ENCODE peak calls at places on chromosomes 2 and 18, in four cellular contexts. H, W, K and T are unnamed samples.

GRCh38 chr2:232563580-232563979 is 13.1 kb downstream of the EIF4E2 start:
- DNase-seq in H (no peak), W (no peak), K (no peak), T (no peak)

GRCh38 chr2:69149631-69150215 is 136.7 kb downstream of the ANTXR1 start:
- DNase-seq in H (no peak), W (no peak), K (peak), T (no peak)

GRCh38 chr2:240327566-240327965 is 107.9 kb upstream of the GPC1 start:
- DNase-seq in H (no peak), W (no peak), K (no peak), T (no peak)

GRCh38 chr2:127305985-127306585 is 12.1 kb upstream of the ERCC3 start:
- DNase-seq in H (no peak), W (no peak), K (no peak), T (no peak)

GRCh38 chr2:9885036-9885684 is 41.9 kb downstream of the TAF1B start:
- DNase-seq in H (no peak), W (no peak), K (no peak), T (no peak)

GRCh38 chr2:47008381-47009280 is 93.0 kb upstream of the MCFD2 start:
- DNase-seq in H (peak), W (no peak), K (no peak), T (no peak)

GRCh38 chr2:23528690-23529089 is 143.7 kb downstream of the KLHL29 start:
- DNase-seq in H (no peak), W (no peak), K (no peak), T (no peak)

GRCh38 chr18:10473152-10473551 is 18.7 kb downstream of the APCDD1 start:
- DNase-seq in H (no peak), W (no peak), K (no peak), T (no peak)

GRCh38 chr2:112960230-112960825 is 17.5 kb upstream of the IL36G start:
- DNase-seq in H (no peak), W (no peak), K (no peak), T (peak)

GRCh38 chr2:136783856-136784255 is 18.5 kb downstream of the THSD7B start:
- DNase-seq in H (no peak), W (no peak), K (no peak), T (no peak)

GRCh38 chr2:152627010-152627957 is 90.0 kb downstream of the PRPF40A start:
- DNase-seq in H (no peak), W (no peak), K (no peak), T (peak)

GRCh38 chr2:120385355-120386127 is 39.6 kb downstream of the INHBB start:
- DNase-seq in H (no peak), W (no peak), K (no peak), T (no peak)

GRCh38 chr2:231642631-231643493 is 50.2 kb downstream of the TEX44 start:
- DNase-seq in H (peak), W (peak), K (no peak), T (peak)

GRCh38 chr2:57862153-57862552 is 184.5 kb upstream of the VRK2 start:
- DNase-seq in H (no peak), W (no peak), K (no peak), T (no peak)

DNA sequence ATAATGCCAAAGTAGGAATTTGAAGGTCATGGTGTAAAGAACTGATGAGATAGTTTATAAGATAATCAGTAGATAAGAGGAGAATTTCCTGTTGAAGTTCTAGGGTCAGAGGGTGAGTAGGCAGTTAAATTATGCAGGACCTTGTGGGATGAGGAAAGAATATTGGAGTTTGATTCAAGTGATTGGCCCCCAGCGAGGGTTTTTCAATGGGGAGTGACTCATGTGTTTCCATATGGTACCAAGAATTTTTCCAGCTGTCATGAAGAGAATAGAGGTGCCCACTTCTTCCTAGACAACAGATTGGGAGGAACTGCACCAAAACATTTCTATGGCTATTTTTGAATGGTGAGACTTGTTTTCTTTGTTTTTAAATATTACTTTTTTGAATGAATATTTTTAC is 940.2 kb upstream of the ZEB2 start:
- DNase-seq in H (no peak), W (no peak), K (no peak), T (no peak)
- TF ChIP-seq HDAC6 in H (no peak), W (no peak), K (no peak), T (no peak)

GRCh38 chr2:216608525-216608924 is 24.7 kb upstream of the IGFBP2 start:
- DNase-seq in H (no peak), W (no peak), K (no peak), T (no peak)

GRCh38 chr2:216604458-216604857 is 28.8 kb upstream of the IGFBP2 start:
- DNase-seq in H (no peak), W (no peak), K (no peak), T (no peak)

GRCh38 chr2:216603884-216604245 is 29.4 kb upstream of the IGFBP2 start:
- DNase-seq in H (no peak), W (no peak), K (no peak), T (no peak)

GRCh38 chr2:216603010-216603883 is 30.0 kb upstream of the IGFBP2 start:
- DNase-seq in H (no peak), W (no peak), K (no peak), T (no peak)

GRCh38 chr2:216606551-216607527 is 26.4 kb upstream of the IGFBP2 start:
- DNase-seq in H (no peak), W (peak), K (no peak), T (peak)
- TF ChIP-seq HDAC6 in H (no peak), W (no peak), K (no peak), T (no peak)

GRCh38 chr2:176383100-176383499 is 113.9 kb downstream of the MTX2 start:
- DNase-seq in H (no peak), W (no peak), K (no peak), T (no peak)
- TF ChIP-seq HDAC6 in H (no peak), W (no peak), K (no peak), T (no peak)

GRCh38 chr2:41722668-41723369 is 325.0 kb upstream of the PKDCC start:
- DNase-seq in H (no peak), W (no peak), K (no peak), T (no peak)
- TF ChIP-seq HDAC6 in H (no peak), W (no peak), K (no peak), T (no peak)

GRCh38 chr2:199463708-199464613 is 6.2 kb upstream of the SATB2 start:
- DNase-seq in H (no peak), W (no peak), K (no peak), T (no peak)
- TF ChIP-seq HDAC6 in H (no peak), W (no peak), K (no peak), T (no peak)

DNA sequence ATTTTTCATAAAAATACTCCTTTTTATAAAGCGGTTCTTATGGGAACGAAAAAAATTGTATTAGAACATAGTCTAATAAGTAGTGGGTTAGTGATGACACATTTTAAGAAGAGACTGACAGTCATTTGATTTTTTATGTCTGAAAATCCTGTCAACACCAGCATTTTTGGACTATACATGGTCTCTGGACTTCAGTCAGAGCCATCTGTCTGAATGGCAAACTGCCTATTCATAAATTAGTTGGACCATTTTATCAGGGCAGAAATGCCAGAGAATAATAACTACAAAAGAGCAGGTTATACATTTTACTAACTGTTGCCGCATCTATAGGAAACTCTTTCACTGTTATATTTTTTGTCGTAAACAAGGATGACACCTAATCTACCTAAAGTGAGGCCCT is 437.6 kb downstream of the ZNF804A start:
- DNase-seq in H (no peak), W (no peak), K (no peak), T (no peak)
- TF ChIP-seq HDAC6 in H (no peak), W (no peak), K (no peak), T (no peak)